ENCODE peak calls at places on chromosome 16, in five cellular contexts. L, J, S, G and R are unnamed samples. For H3K36me3, the result is how much of the 10 kb centered on the place peaks cover.

GRCh38 chr16:89670496-89671431 is 13.1 kb downstream of the SPATA33 start:
- DNase-seq in L (no peak), G (no peak), S (no peak), J (no peak), R (peak)

GRCh38 chr16:4275861-4276260 is 3.0 kb upstream of the TFAP4 start:
- DNase-seq in G (no peak), L (no peak), J (no peak), S (no peak), R (peak)

GRCh38 chr16:17331071-17331521 is 139.7 kb downstream of the XYLT1 start:
- DNase-seq in J (peak), L (peak), S (peak), G (no peak), R (no peak)

GRCh38 chr16:80265624-80266306 is 275.0 kb upstream of the DYNLRB2 start:
- DNase-seq in L (no peak), G (no peak), J (no peak), S (no peak), R (no peak)

GRCh38 chr16:88069397-88070168 is 118.3 kb downstream of the BANP start:
- DNase-seq in S (no peak), L (peak), J (no peak), G (no peak), R (no peak)

GRCh38 chr16:4290236-4290830 is 17.5 kb upstream of the TFAP4 start:
- DNase-seq in L (no peak), J (no peak), G (no peak), S (no peak), R (peak)

GRCh38 chr16:4664538-4665418 is 28.6 kb upstream of the NUDT16L1 start:
- DNase-seq in S (no peak), L (peak), G (no peak), J (no peak), R (peak)

GRCh38 chr16:48829361-48829760 is 219.4 kb upstream of the N4BP1 start:
- DNase-seq in L (no peak), G (no peak), J (no peak), S (no peak), R (no peak)

GRCh38 chr16:56277040-56277439 is 85.8 kb downstream of the GNAO1 start:
- DNase-seq in J (no peak), S (no peak), L (no peak), G (no peak), R (no peak)

GRCh38 chr16:65884018-65884417 is 482.5 kb upstream of the CDH5 start:
- DNase-seq in G (no peak), L (no peak), J (no peak), S (no peak), R (no peak)

GRCh38 chr16:83762141-83763024 is 45.4 kb upstream of the HSBP1 start:
- DNase-seq in S (no peak), J (no peak), L (no peak), G (no peak), R (no peak)

GRCh38 chr16:552171-552570 is 8.0 kb upstream of the PRR35 start:
- DNase-seq in L (no peak), J (no peak), G (no peak), S (no peak), R (no peak)

GRCh38 chr16:29321000-29321393 is 85.5 kb downstream of the NPIPB11 start:
- DNase-seq in J (no peak), S (no peak), L (no peak), G (no peak), R (peak)

GRCh38 chr16:87681990-87682570 is 79.8 kb downstream of the JPH3 start:
- DNase-seq in S (no peak), J (no peak), G (no peak), L (no peak), R (peak)

GRCh38 chr16:80062361-80063027 is 462.0 kb upstream of the MAF start:
- DNase-seq in G (no peak), S (no peak), L (no peak), J (no peak), R (no peak)

GRCh38 chr16:89042711-89043551 is 50.7 kb upstream of the ACSF3 start:
- DNase-seq in L (peak), G (no peak), J (peak), S (no peak), R (peak)

GRCh38 chr16:71628810-71629209 is 2.8 kb downstream of the MARVELD3 start:
- DNase-seq in L (no peak), S (no peak), J (no peak), G (no peak), R (no peak)

GRCh38 chr16:10083301-10083700 is 98.9 kb downstream of the GRIN2A start:
- DNase-seq in G (no peak), L (no peak), J (no peak), S (no peak), R (no peak)

GRCh38 chr16:72105978-72106377 is 12.3 kb downstream of the DHX38 start:
- DNase-seq in G (no peak), S (no peak), L (no peak), J (no peak), R (peak)

GRCh38 chr16:89001117-89002027 is 24.4 kb upstream of the CBFA2T3 start:
- DNase-seq in L (no peak), J (no peak), G (no peak), S (no peak), R (peak)

GRCh38 chr16:74844041-74844826 is 69.6 kb upstream of the FA2H start:
- DNase-seq in G (no peak), S (no peak), L (no peak), J (no peak), R (no peak)

GRCh38 chr16:82580293-82580900 is 46.4 kb upstream of the CDH13 start:
- DNase-seq in S (no peak), G (no peak), L (no peak), J (no peak), R (peak)

GRCh38 chr16:53235851-53236250 is 181.1 kb downstream of the CHD9 start:
- DNase-seq in J (no peak), S (no peak), L (no peak), G (no peak), R (no peak)
- H3K36me3 ChIP-seq in J (under half), S (half or more), L (under half), G (under half), R (half or more)

GRCh38 chr16:52586159-52586558 is 39.2 kb upstream of the TOX3 start:
- DNase-seq in L (no peak), G (no peak), J (no peak), S (no peak), R (no peak)
- H3K36me3 ChIP-seq in L (under half), G (under half), J (under half), S (under half), R (under half)

GRCh38 chr16:85798901-85799496 is 345 bp downstream of the EMC8 start:
- DNase-seq in L (peak), J (peak), S (no peak), G (no peak), R (peak)

GRCh38 chr16:85803570-85803969 is 4.1 kb downstream of the COX4I1 start:
- DNase-seq in J (no peak), G (no peak), S (no peak), L (no peak), R (no peak)

GRCh38 chr16:85799497-85800320 is at the start of the genes COX4I1 and EMC8:
- DNase-seq in G (peak), J (peak), S (peak), L (peak), R (peak)

GRCh38 chr16:85798283-85798776 is 1.0 kb downstream of the EMC8 start:
- DNase-seq in J (no peak), S (no peak), G (no peak), L (no peak), R (peak)

GRCh38 chr16:85800321-85800669 is 800 bp downstream of the COX4I1 start:
- DNase-seq in J (no peak), G (no peak), L (no peak), S (no peak), R (peak)
- H3K36me3 ChIP-seq in J (under half), G (under half), L (under half), S (half or more), R (half or more)

GRCh38 chr16:58462089-58462488 is 37.9 kb upstream of the NDRG4 start:
- DNase-seq in L (no peak), J (no peak), S (no peak), G (no peak), R (no peak)
- H3K36me3 ChIP-seq in L (under half), J (under half), S (under half), G (under half), R (under half)

DNA sequence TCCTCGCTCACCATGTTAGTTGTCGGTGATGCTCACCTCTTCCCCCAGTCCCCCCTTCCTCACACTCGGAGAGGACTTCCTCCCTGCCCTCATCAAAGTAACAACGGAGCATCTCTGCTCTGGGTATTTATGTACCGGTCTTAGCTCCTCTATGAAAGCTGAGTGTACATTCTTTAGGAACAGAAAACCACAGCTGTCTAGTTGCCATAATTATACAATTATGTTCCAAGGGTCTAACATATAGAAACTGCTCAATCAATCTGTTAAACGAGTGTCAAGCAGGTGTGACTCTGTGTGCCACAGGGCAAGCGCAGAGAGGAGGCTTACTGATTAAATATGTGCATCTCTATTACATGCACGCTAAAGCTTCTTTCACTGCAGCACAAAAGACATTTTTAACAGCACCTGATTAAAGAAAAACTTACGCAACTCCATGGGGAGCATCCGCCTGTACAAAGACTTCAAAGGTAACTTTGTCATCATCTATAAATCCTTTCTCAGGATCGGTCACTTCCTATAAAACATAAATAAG is 37.8 kb downstream of the LITAFD start:
- DNase-seq in S (no peak), L (no peak), G (no peak), J (no peak), R (no peak)
- H3K36me3 ChIP-seq in S (half or more), L (under half), G (under half), J (under half), R (half or more)

GRCh38 chr16:15607700-15608396 is 35.1 kb downstream of the MARF1 start:
- DNase-seq in G (peak), L (no peak), J (peak), S (peak), R (no peak)
- H3K36me3 ChIP-seq in G (under half), L (under half), J (under half), S (half or more), R (under half)

DNA sequence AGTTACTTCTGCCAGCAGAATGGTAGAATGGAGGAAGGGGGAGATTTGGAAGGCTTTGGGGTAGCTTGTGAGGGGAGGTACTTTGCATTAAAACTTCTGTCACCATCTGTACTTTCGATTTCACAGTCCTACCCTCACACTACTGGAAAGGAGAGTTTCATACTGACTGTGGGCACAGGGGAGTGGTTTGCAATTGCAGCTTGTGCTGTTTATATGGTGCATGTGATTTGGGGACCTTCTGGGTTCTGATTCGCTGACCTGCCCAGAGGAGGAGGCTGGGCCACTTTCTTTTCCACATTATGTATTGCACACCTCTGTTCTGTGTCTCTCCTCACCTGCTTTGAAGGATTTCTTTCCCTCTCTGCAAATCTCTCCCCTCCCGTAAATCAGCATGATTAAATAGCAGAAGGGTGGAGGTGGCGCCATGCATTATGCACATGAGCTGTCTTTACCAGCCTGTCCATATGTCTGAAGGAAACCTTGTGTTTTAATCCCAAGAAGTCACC is 90.8 kb downstream of the RBFOX1 start:
- DNase-seq in G (no peak), J (no peak), S (no peak), L (no peak), R (no peak)
- H3K36me3 ChIP-seq in G (under half), J (under half), S (under half), L (under half), R (under half)

GRCh38 chr16:70552675-70553074 is 29.1 kb downstream of the SF3B3 start:
- DNase-seq in G (no peak), J (no peak), L (no peak), S (no peak), R (no peak)

GRCh38 chr16:70551788-70552187 is 28.2 kb downstream of the SF3B3 start:
- DNase-seq in S (no peak), G (no peak), L (no peak), J (no peak), R (no peak)

GRCh38 chr16:70550082-70550481 is 26.5 kb downstream of the SF3B3 start:
- DNase-seq in J (no peak), L (no peak), G (no peak), S (no peak), R (no peak)

GRCh38 chr16:70553175-70553574 is 29.6 kb downstream of the SF3B3 start:
- DNase-seq in J (no peak), G (no peak), S (no peak), L (no peak), R (peak)

GRCh38 chr16:70548936-70549335 is 25.3 kb downstream of the SF3B3 start:
- DNase-seq in J (no peak), G (no peak), L (no peak), S (no peak), R (no peak)
- H3K36me3 ChIP-seq in J (under half), G (under half), L (under half), S (half or more), R (half or more)

GRCh38 chr16:67449739-67450138 is 18.8 kb downstream of the HSD11B2 start:
- DNase-seq in G (no peak), S (no peak), J (peak), L (no peak), R (peak)
- H3K36me3 ChIP-seq in G (under half), S (half or more), J (under half), L (under half), R (under half)

DNA sequence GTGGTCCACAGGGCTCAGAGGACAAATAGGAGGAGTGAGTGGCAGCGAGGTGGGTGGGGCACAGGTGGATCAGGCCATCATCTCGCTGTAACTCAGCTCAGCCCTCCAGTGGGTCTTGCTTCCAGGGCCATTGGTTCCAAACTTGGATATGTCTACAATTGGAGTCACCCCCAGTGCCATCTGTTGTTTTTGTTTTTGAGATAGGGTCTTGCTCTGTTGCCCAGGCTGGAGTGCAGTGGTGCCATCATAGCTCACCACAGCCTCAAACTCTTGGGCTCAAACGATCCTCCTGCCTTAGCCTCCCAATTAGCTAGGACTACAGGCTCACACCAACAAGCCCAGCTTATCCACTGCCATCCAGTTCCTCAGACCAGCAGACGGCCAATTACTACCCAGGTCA is 45.9 kb downstream of the DDX19A start:
- DNase-seq in L (no peak), S (no peak), G (no peak), J (no peak), R (no peak)
- H3K36me3 ChIP-seq in L (under half), S (under half), G (under half), J (under half), R (under half)